ENCODE peak calls at places on chromosomes 5 and 9, in five cellular contexts. D is AG04450, M is lower leg skin, W is tibial artery, X is fibroblast of lung. C is an unnamed sample.

GRCh38 chr9:135478191-135478590 is 1.4 kb upstream of the PPP1R26 start:
- DNase-seq in D (no peak), M (no peak), W (no peak), X (no peak), C (no peak)

GRCh38 chr5:76145945-76146344 is 62.8 kb downstream of the SV2C start:
- DNase-seq in D (no peak), M (no peak), W (no peak), X (peak; percentile 1), C (no peak)

GRCh38 chr5:130337179-130337888 is 433.1 kb downstream of the CHSY3 start:
- DNase-seq in D (peak; percentile 6), M (no peak), W (no peak), X (peak; percentile 84), C (peak; percentile 50)

GRCh38 chr5:174741352-174741751 is 17.0 kb downstream of the MSX2 start:
- DNase-seq in D (no peak), M (no peak), W (no peak), X (no peak), C (no peak)

GRCh38 chr5:160188151-160188967 is 40.9 kb upstream of the FABP6 start:
- DNase-seq in D (no peak), M (peak; percentile 86), W (peak; percentile 29), X (peak; percentile 88), C (no peak)

GRCh38 chr5:142003266-142003800 is 9.5 kb downstream of the GNPDA1 start:
- DNase-seq in D (no peak), M (no peak), W (no peak), X (no peak), C (no peak)

GRCh38 chr5:135986891-135987401 is 32.2 kb upstream of the LECT2 start:
- DNase-seq in D (no peak), M (no peak), W (no peak), X (peak; percentile 59), C (no peak)

GRCh38 chr9:71758785-71759184 is 9.5 kb downstream of the CEMIP2 start:
- DNase-seq in D (no peak), M (no peak), W (no peak), X (peak; percentile 50), C (no peak)

GRCh38 chr5:154740957-154741356 is 14.2 kb upstream of the LARP1 start:
- DNase-seq in D (no peak), M (peak; percentile 88), W (peak; percentile 39), X (peak; percentile 71), C (no peak)

GRCh38 chr9:99016681-99017387 is 73.1 kb downstream of the COL15A1 start:
- DNase-seq in D (no peak), M (no peak), W (no peak), X (no peak), C (no peak)

GRCh38 chr9:136700959-136701664 is 11.3 kb upstream of the DIPK1B start:
- DNase-seq in D (no peak), M (no peak), W (no peak), X (no peak), C (no peak)

GRCh38 chr9:69265891-69266290 is 59.1 kb upstream of the ENTREP1 start:
- DNase-seq in D (no peak), M (no peak), W (no peak), X (peak; percentile 44), C (peak; percentile 5)

GRCh38 chr9:127847155-127847463 is 7.3 kb downstream of the ENG start:
- DNase-seq in D (no peak), M (no peak), W (peak; percentile 53), X (no peak), C (no peak)

GRCh38 chr9:97362777-97363545 is 48.9 kb upstream of the TDRD7 start:
- DNase-seq in D (no peak), M (no peak), W (no peak), X (no peak), C (no peak)

GRCh38 chr9:78856144-78856543 is 559.2 kb downstream of the PSAT1 start:
- DNase-seq in D (no peak), M (no peak), W (no peak), X (peak; percentile 85), C (no peak)

GRCh38 chr9:89605181-89606048 is 603 bp downstream of the GADD45G start:
- DNase-seq in D (no peak), M (peak; percentile 94), W (peak; percentile 61), X (peak; percentile 72), C (no peak)

GRCh38 chr5:751496-751895 is 33.0 kb downstream of the ZDHHC11B start:
- DNase-seq in D (no peak), M (no peak), W (no peak), X (no peak), C (no peak)

GRCh38 chr5:150137997-150138396 is 17.6 kb downstream of the PDGFRB start:
- DNase-seq in D (no peak), M (no peak), W (peak; percentile 70), X (peak; percentile 55), C (no peak)

GRCh38 chr5:125002727-125003598 is 256.5 kb upstream of the ZNF608 start:
- DNase-seq in D (no peak), M (no peak), W (no peak), X (peak; percentile 58), C (no peak)

GRCh38 chr9:113360242-113360842 is 11.0 kb downstream of the BSPRY start:
- DNase-seq in D (no peak), M (peak; percentile 79), W (no peak), X (no peak), C (no peak)

GRCh38 chr5:192970-193831 is 1.9 kb downstream of the LRRC14B start:
- DNase-seq in D (no peak), M (no peak), W (no peak), X (no peak), C (no peak)

GRCh38 chr9:95089257-95089873 is 228.1 kb downstream of the FANCC start:
- DNase-seq in D (no peak), M (no peak), W (no peak), X (no peak), C (no peak)

GRCh38 chr9:20611751-20612287 is 10.5 kb downstream of the MLLT3 start:
- DNase-seq in D (no peak), M (no peak), W (no peak), X (peak; percentile 87), C (no peak)

GRCh38 chr9:38390851-38391250 is 1.7 kb upstream of the ALDH1B1 start:
- DNase-seq in D (no peak), M (no peak), W (no peak), X (no peak), C (no peak)

GRCh38 chr5:16577677-16578076 is 39.1 kb downstream of the RETREG1 start:
- DNase-seq in D (no peak), M (no peak), W (no peak), X (no peak), C (no peak)

GRCh38 chr5:18195910-18196309 is 561.6 kb downstream of the TAF11L14 start:
- DNase-seq in D (no peak), M (no peak), W (no peak), X (no peak), C (no peak)

GRCh38 chr5:89071101-89071940 is 188.3 kb upstream of the MEF2C start:
- DNase-seq in D (no peak), M (no peak), W (no peak), X (peak; percentile 23), C (no peak)

GRCh38 chr5:38867071-38867790 is 21.4 kb downstream of the OSMR start:
- DNase-seq in D (no peak), M (no peak), W (no peak), X (peak; percentile 50), C (no peak)

GRCh38 chr5:60505373-60505772 is 194.6 kb downstream of the DEPDC1B start:
- DNase-seq in D (no peak), M (no peak), W (no peak), X (no peak), C (no peak)

GRCh38 chr5:6729400-6730310 is 16.4 kb downstream of the TENT4A start:
- DNase-seq in D (no peak), M (no peak), W (no peak), X (no peak), C (no peak)

GRCh38 chr9:90956026-90956810 is 154.6 kb downstream of the SYK start:
- DNase-seq in D (no peak), M (no peak), W (no peak), X (peak; percentile 71), C (no peak)

GRCh38 chr5:55994502-55994997 is at the start of gene IL6ST:
- DNase-seq in D (peak; percentile 71), M (no peak), W (peak; percentile 64), X (peak; percentile 75), C (no peak)

GRCh38 chr5:9156282-9156681 is 389.6 kb downstream of the SEMA5A start:
- DNase-seq in D (peak; percentile 30), M (peak; percentile 87), W (peak; percentile 31), X (peak; percentile 45), C (no peak)

DNA sequence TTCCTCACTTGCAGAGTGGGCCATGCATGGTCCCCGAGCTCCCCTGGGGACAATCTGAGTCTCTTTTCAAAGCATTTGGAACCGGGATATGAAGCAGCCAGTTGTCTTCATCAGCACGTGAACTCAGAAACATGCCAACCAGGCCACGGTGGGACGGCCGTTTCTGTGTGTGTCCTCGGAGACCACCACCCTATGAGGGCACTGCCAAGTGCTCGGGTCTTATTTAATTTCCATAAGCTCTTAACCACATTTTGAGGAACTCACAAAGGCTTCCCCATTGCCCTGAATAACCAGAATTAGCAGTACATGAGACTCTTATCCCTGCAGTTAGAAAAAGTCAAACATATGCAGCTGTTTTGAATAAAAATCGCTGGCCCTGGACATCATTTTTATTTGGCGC is 60.1 kb downstream of the OTULIN start:
- DNase-seq in D (no peak), M (no peak), W (peak; percentile 63), X (no peak), C (no peak)
- TF ChIP-seq CTCF in D (no peak), M (no peak), W (no peak), X (no peak), C (no peak)

GRCh38 chr5:115181757-115182156 is 12.0 kb upstream of the TRIM36 start:
- DNase-seq in D (no peak), M (no peak), W (no peak), X (no peak), C (no peak)
- H3K4me3 ChIP-seq in D (no peak overlapping the region), M (no peak overlapping the region), W (no peak overlapping the region), X (no peak overlapping the region), C (no peak overlapping the region)

DNA sequence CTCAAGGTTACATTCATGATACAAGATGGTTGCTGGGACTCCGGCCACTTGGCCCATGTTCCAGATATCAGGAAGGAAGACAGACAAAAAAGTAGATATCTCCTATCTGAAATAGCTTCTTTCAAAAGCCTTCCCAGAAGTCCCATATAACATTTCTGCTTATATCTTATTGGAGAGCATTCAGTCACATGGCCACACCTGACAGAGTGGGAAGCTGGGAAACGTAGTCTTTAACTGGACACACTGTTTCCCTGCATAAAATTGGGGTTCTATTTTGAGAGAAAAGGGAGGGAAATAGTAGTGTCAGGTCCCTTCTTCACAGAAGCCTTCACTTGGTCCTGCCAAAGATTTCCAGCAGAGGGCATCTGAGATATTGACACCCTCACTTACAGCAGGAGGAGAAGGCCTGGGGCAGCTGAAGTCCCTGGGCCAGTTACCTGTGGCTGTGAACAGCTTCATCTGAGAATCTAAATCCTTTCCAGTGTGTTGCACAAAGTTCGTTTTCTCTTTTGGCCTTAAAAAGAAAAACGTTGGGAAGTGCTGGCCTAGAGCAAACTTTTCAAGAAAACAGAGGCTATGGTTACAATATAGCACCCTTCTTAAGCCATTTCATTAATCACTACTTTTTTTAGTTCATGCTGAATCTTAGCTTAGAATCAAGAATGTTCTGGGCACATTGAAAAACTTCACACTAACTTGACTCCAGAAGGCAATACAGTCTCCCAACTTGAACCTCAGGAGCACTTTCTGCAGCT is 33.5 kb downstream of the SPEF2 start:
- DNase-seq in D (peak; percentile 21), M (no peak), W (no peak), X (peak; percentile 40), C (no peak)
- TF ChIP-seq CTCF in D (peak; percentile 73), M (no peak), W (no peak), X (peak; percentile 62), C (peak; percentile 75)

GRCh38 chr5:131973981-131974380 is 28.5 kb upstream of the MEIKIN start:
- DNase-seq in D (no peak), M (no peak), W (no peak), X (no peak), C (no peak)
- H3K4me3 ChIP-seq in D (no peak overlapping the region), M (no peak overlapping the region), W (no peak overlapping the region), X (no peak overlapping the region), C (no peak overlapping the region)

GRCh38 chr9:129583308-129584038 is 37.4 kb downstream of the C9orf50 start:
- DNase-seq in D (no peak), M (no peak), W (no peak), X (no peak), C (no peak)
- TF ChIP-seq CTCF in D (no peak), M (no peak), W (no peak), X (no peak), C (no peak)

C was measured in AG04449.